ENCODE peak calls at places on chromosomes 1 and 21, in eight cellular contexts. B is DND-41; I is cardiac muscle cell; D is SK-N-SH; S is HAP-1; N is mammary epithelial cell; M is CD8-positive, alpha-beta memory T cell; Z is tibial nerve. A is an unnamed sample. For H3K4me1, the result is how much of the 10 kb centered on the place peaks cover.

GRCh38 chr1:28144203-28145135 is 32.0 kb downstream of the PTAFR start:
- DNase-seq in Z (no peak), I (no peak), D (no peak), N (peak), M (no peak), S (no peak), B (no peak), A (no peak)

GRCh38 chr1:225777058-225777582 is 506 bp upstream of the SRP9 start:
- DNase-seq in M (no peak), I (no peak), Z (no peak), S (no peak), D (no peak), B (no peak), N (no peak), A (no peak)

GRCh38 chr1:63662056-63662836 is 69.0 kb downstream of the PGM1 start:
- DNase-seq in M (no peak), I (no peak), Z (no peak), B (no peak), N (peak), D (no peak), S (no peak), A (no peak)

GRCh38 chr1:44696789-44697188 is 22.3 kb downstream of the ARMH1 start:
- DNase-seq in D (no peak), Z (no peak), N (no peak), I (no peak), B (no peak), S (no peak), M (no peak), A (no peak)

GRCh38 chr1:244273845-244274619 is 177.7 kb downstream of the ADSS2 start:
- DNase-seq in B (peak), N (peak), D (no peak), I (no peak), Z (no peak), S (no peak), M (no peak), A (no peak)

GRCh38 chr1:111768023-111768422 is 12.3 kb downstream of the DDX20 start:
- DNase-seq in D (no peak), Z (no peak), B (no peak), S (no peak), I (no peak), N (no peak), M (no peak), A (no peak)

GRCh38 chr21:45327458-45328197 is 39.9 kb upstream of the POFUT2 start:
- DNase-seq in N (no peak), B (no peak), S (no peak), Z (no peak), I (no peak), D (no peak), M (no peak), A (no peak)

GRCh38 chr1:211319892-211320291 is 6.7 kb upstream of the TRAF5 start:
- DNase-seq in N (no peak), D (no peak), B (no peak), S (no peak), I (no peak), Z (no peak), M (no peak), A (no peak)

GRCh38 chr1:74857676-74858075 is 124.7 kb downstream of the TYW3 start:
- DNase-seq in M (no peak), B (no peak), S (no peak), I (no peak), N (no peak), D (no peak), Z (no peak), A (no peak)

GRCh38 chr1:25773441-25774125 is 26.4 kb upstream of the SELENON start:
- DNase-seq in I (no peak), Z (no peak), N (no peak), D (peak), S (no peak), B (no peak), M (no peak), A (peak)

GRCh38 chr1:61230523-61230922 is 148.2 kb downstream of the NFIA start:
- DNase-seq in S (no peak), B (no peak), D (no peak), I (no peak), Z (no peak), M (no peak), N (no peak), A (no peak)

GRCh38 chr1:12717301-12717838 is 1.5 kb downstream of the AADACL3 start:
- DNase-seq in N (no peak), B (no peak), Z (no peak), S (peak), I (no peak), M (no peak), D (no peak), A (no peak)

GRCh38 chr1:175095069-175095468 is 27.4 kb downstream of the TNN start:
- DNase-seq in M (no peak), I (no peak), D (no peak), B (no peak), S (no peak), N (no peak), Z (no peak), A (no peak)

GRCh38 chr1:203464743-203465142 is 10.9 kb upstream of the PRELP start:
- DNase-seq in N (no peak), M (no peak), I (no peak), S (no peak), Z (no peak), B (no peak), D (no peak), A (no peak)

GRCh38 chr1:203465943-203466342 is 9.7 kb upstream of the PRELP start:
- DNase-seq in M (no peak), N (no peak), I (peak), Z (peak), B (no peak), D (no peak), S (peak), A (no peak)

GRCh38 chr1:203464226-203464625 is 11.4 kb upstream of the PRELP start:
- DNase-seq in B (no peak), S (no peak), Z (no peak), D (no peak), N (no peak), I (no peak), M (no peak), A (no peak)

GRCh38 chr1:203463469-203464062 is 12.0 kb upstream of the PRELP start:
- DNase-seq in S (no peak), D (no peak), N (no peak), Z (no peak), I (no peak), M (no peak), B (no peak), A (no peak)

DNA sequence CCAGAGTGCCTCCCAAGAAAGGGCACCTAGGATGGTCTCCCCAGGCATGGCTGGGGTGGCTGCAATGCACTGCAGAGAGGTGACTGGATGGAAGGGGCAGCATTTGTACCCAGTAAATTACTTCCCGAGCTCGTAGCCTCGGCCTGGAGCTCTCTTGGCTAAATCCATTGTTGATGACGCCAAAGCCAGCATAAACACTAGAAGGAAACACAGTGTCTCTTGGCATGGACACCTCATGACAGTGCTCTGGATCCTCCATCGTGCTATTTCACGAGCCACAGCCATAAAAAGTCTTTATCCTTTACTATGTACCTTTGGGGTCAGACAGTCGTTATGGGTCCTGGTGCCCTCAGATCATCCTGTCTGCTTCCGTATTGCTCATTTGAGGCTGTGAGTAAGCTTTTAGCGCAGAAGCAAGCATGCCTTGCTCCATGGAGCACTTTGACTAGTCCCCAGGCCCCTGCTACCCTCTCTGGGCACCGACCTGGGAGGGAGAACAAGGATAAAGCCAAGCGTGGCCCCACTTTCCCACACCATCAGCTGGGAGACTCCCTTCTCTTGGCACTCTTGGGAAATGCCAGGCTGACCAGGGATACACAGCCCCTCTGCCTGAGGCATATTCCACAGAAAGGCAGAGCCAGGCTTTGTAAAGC is 10.3 kb upstream of the PRELP start:
- DNase-seq in D (no peak), Z (no peak), I (no peak), N (no peak), S (no peak), B (no peak), M (no peak), A (no peak)
- H3K4me1 ChIP-seq in D (under half), Z (under half), I (under half), N (under half), S (under half), B (under half), M (under half), A (under half)

GRCh38 chr1:46193984-46194570 is 4.2 kb downstream of the POMGNT1 start:
- DNase-seq in N (no peak), D (no peak), S (no peak), M (no peak), I (no peak), Z (no peak), B (no peak), A (no peak)
- H3K4me1 ChIP-seq in N (under half), D (under half), S (under half), M (under half), I (under half), Z (under half), B (under half), A (under half)

GRCh38 chr1:201709564-201710295 is 119.2 kb upstream of the IPO9 start:
- DNase-seq in Z (peak), B (peak), I (peak), M (peak), D (peak), S (peak), N (peak), A (peak)
- H3K4me1 ChIP-seq in Z (under half), B (under half), I (under half), M (under half), D (under half), S (under half), N (under half), A (under half)

GRCh38 chr21:26164311-26164710 is 6.3 kb downstream of the APP start:
- DNase-seq in Z (no peak), B (no peak), I (no peak), D (no peak), S (no peak), M (no peak), N (no peak), A (no peak)
- H3K4me1 ChIP-seq in Z (under half), B (under half), I (under half), D (under half), S (under half), M (under half), N (under half), A (under half)

DNA sequence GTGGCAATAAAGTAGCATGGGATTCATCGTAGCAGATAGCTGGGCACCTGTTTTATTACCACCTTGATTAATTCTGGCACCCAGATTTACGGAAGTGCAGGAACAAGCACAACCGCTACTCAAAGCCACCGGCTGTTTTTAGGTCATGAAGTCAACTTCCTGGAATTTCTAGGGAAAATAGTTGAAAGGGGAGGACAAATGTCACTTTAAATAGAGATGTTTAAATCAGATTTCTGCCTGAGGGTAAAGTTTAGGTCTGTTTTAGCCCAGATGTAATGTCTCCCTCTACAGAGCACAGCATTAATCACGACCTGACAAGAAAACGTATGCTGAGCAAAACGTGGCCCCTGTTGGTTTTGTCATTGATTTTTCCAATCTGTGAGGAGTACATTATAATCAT is 8.0 kb downstream of the ADGRL2 start:
- DNase-seq in D (peak), I (peak), N (no peak), M (no peak), Z (no peak), S (peak), B (no peak), A (no peak)
- H3K4me1 ChIP-seq in D (under half), I (half or more), N (under half), M (under half), Z (under half), S (half or more), B (under half), A (under half)

GRCh38 chr1:40693425-40693824 is 1.9 kb downstream of the NFYC start:
- DNase-seq in M (no peak), S (no peak), N (no peak), I (no peak), B (no peak), D (no peak), Z (no peak), A (no peak)
- H3K4me1 ChIP-seq in M (half or more), S (under half), N (under half), I (under half), B (under half), D (under half), Z (under half), A (under half)

GRCh38 chr1:218476385-218476784 is 131.2 kb downstream of the TGFB2 start:
- DNase-seq in B (no peak), D (no peak), I (no peak), S (no peak), N (peak), Z (no peak), M (no peak), A (no peak)
- H3K4me1 ChIP-seq in B (under half), D (under half), I (under half), S (under half), N (under half), Z (under half), M (under half), A (under half)

DNA sequence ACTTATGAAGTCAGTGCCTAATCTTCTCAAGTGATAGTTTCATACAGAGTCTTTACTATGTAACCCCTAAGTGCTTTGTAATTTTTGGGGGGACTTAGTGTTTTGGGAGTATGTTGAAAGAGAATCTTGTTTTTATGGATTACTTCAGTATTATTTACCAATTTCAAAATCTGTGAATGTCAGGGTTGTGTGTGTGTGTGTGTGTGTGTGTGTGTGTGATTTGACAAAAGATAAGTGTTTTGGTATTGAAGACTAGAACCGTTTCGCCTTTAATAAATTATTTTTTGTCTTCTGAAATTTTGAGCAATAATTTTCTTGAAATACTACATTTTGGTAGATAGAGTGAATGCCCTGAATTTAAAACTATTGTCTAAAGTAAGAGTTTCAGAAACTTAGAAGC is 5.8 kb downstream of the MAGI3 start:
- DNase-seq in N (no peak), B (no peak), Z (no peak), D (no peak), M (no peak), S (no peak), I (no peak), A (no peak)
- H3K4me1 ChIP-seq in N (under half), B (under half), Z (under half), D (under half), M (under half), S (under half), I (under half), A (under half)